ENCODE peak calls at places on chromosomes 12 and 14, in four cellular contexts. M is RWPE1, W is A549, Z is AG04450. N is an unnamed sample.

GRCh38 chr12:79927772-79928474 is 7.0 kb downstream of the PPP1R12A start:
- DNase-seq in M (no peak), W (no peak), Z (no peak), N (no peak)

GRCh38 chr14:99351166-99352007 is 79.4 kb upstream of the BCL11B start:
- DNase-seq in M (no peak), W (peak), Z (no peak), N (no peak)

GRCh38 chr14:104105822-104106470 is 20.4 kb downstream of the ASPG start:
- DNase-seq in M (no peak), W (no peak), Z (no peak), N (no peak)

GRCh38 chr14:61126083-61126962 is 145.3 kb downstream of the SLC38A6 start:
- DNase-seq in M (no peak), W (no peak), Z (no peak), N (no peak)

GRCh38 chr14:103688906-103689902 is 26.0 kb downstream of the XRCC3 start:
- DNase-seq in M (no peak), W (no peak), Z (no peak), N (no peak)

GRCh38 chr12:15155271-15155670 is 65.9 kb downstream of the RERG start:
- DNase-seq in M (peak), W (no peak), Z (no peak), N (no peak)

GRCh38 chr14:31596691-31597090 is 35.5 kb downstream of the NUBPL start:
- DNase-seq in M (no peak), W (no peak), Z (no peak), N (no peak)

GRCh38 chr14:99605299-99605961 is 1.4 kb upstream of the CCDC85C start:
- DNase-seq in M (peak), W (peak), Z (no peak), N (no peak)

GRCh38 chr12:106030210-106031175 is 108.3 kb downstream of the NUAK1 start:
- DNase-seq in M (peak), W (peak), Z (peak), N (peak)

GRCh38 chr14:60956632-60957031 is 24.2 kb downstream of the TRMT5 start:
- DNase-seq in M (no peak), W (no peak), Z (no peak), N (no peak)

GRCh38 chr14:53043107-53043704 is 92.4 kb upstream of the FERMT2 start:
- DNase-seq in M (no peak), W (no peak), Z (peak), N (no peak)

GRCh38 chr12:124603143-124603542 is 35.7 kb upstream of the NCOR2 start:
- DNase-seq in M (no peak), W (no peak), Z (no peak), N (no peak)

DNA sequence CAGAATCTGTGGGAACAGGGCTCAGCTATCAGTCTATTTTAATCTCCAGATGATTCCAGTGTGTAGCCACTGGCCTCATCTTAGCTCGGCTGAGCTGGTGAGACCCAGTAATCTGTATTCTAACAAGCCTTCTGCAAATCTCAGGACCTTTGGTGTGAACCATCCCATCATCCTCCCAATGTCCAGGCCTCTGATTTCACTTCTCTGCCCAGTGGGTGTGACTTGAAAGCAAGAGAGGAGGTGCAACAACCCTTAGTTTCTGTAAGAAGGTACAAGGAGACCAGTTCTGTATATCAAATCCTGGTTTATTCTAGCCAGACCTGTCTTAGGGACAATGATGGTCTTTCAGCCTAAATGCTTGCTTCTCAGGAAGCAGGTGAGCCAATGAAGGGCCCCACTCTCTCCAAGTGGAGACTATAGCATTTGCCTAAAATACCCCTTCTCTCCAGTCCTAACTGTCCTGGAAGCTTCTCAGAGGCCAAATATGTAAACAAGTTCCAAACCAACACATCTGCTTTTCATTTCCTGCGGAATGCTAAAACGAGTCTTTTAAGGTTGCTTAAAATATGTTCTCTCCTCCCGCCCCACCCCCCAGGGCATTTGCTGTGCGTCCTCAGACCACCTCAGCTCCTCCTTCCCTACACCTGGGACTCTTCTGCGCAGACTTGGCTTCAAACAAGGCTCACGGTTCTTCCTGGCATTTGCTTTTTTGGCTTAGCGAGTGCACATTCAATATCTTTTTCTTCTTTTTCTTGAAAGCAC is 78.4 kb upstream of the FUT8 start:
- DNase-seq in M (no peak), W (no peak), Z (peak), N (peak)
- H3K27ac ChIP-seq in M (no peak), W (no peak), Z (peak), N (no peak)

DNA sequence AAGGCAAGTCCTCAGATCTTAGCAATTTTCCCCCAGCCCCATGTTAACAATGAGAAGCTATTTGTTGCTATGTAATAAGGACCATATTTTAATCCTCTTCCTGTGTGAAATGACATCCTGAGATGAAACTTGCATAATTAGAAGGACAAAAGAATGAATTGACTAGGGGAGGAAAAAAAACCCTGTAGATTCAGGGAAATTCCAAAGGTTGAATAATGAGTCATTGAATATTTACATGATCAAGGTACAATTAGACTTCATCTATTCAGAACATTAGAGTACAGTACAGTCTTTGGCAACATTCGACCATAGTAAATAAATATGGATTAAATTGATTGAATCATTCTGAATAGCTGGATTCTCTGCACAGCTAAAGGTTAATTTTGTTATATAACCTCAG is 9.4 kb downstream of the MYBPC1 start:
- DNase-seq in M (no peak), W (no peak), Z (no peak), N (no peak)
- H3K27ac ChIP-seq in M (no peak), W (no peak), Z (no peak), N (no peak)

GRCh38 chr14:89534896-89535615 is 118.0 kb upstream of the FOXN3 start:
- DNase-seq in M (no peak), W (no peak), Z (peak), N (peak)
- H3K27ac ChIP-seq in M (no peak), W (no peak), Z (no peak), N (no peak)

GRCh38 chr12:6205144-6205539 is 4.9 kb downstream of the CD9 start:
- DNase-seq in M (no peak), W (no peak), Z (no peak), N (no peak)

GRCh38 chr12:6206327-6206726 is 6.1 kb downstream of the CD9 start:
- DNase-seq in M (no peak), W (no peak), Z (no peak), N (no peak)

GRCh38 chr12:6204533-6205143 is 4.4 kb downstream of the CD9 start:
- DNase-seq in M (no peak), W (no peak), Z (no peak), N (no peak)

GRCh38 chr12:6207254-6207942 is 7.2 kb downstream of the CD9 start:
- DNase-seq in M (no peak), W (no peak), Z (no peak), N (no peak)

GRCh38 chr12:6205761-6206160 is 5.6 kb downstream of the CD9 start:
- DNase-seq in M (no peak), W (no peak), Z (no peak), N (no peak)
- H3K27ac ChIP-seq in M (peak), W (no peak), Z (no peak), N (no peak)

GRCh38 chr12:102916252-102917025 is 605 bp downstream of the PAH start:
- DNase-seq in M (no peak), W (no peak), Z (no peak), N (no peak)
- H3K27ac ChIP-seq in M (no peak), W (no peak), Z (no peak), N (no peak)

GRCh38 chr12:111121840-111122239 is 201.5 kb upstream of the MYL2 start:
- DNase-seq in M (peak), W (no peak), Z (no peak), N (no peak)

GRCh38 chr12:111124183-111124582 is 203.8 kb upstream of the MYL2 start:
- DNase-seq in M (no peak), W (no peak), Z (no peak), N (no peak)

GRCh38 chr12:111126331-111126730 is 206.0 kb upstream of the MYL2 start:
- DNase-seq in M (no peak), W (peak), Z (no peak), N (no peak)

GRCh38 chr12:111123390-111123789 is 203.0 kb upstream of the MYL2 start:
- DNase-seq in M (no peak), W (no peak), Z (no peak), N (no peak)

DNA sequence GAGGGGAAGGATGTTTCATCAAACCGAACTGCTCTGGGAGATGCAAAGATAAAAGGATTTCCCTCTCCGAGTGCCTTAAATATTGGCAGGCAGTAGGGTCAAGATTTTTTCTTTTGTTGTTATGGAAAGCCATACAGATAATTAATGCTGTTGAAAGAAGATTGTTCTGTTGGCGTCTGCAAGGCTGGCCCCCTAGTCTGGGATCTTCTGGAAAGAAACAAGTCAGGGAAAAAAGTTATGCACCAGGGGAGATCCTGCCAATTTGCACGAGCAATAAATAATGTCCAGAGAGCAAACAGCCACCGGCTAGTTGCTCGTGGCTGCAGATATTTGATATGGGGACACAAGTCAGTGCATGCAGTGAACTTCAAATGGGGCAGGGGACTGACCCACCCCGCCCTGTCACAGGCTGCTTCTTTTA is 202.1 kb upstream of the MYL2 start:
- DNase-seq in M (peak), W (no peak), Z (no peak), N (no peak)
- H3K27ac ChIP-seq in M (peak), W (no peak), Z (no peak), N (no peak)

GRCh38 chr12:103546959-103547358 is 40.1 kb upstream of the STAB2 start:
- DNase-seq in M (no peak), W (no peak), Z (no peak), N (no peak)
- H3K27ac ChIP-seq in M (no peak), W (no peak), Z (no peak), N (no peak)

GRCh38 chr14:20455355-20456300 is 602 bp downstream of the APEX1 start:
- DNase-seq in M (peak), W (no peak), Z (peak), N (peak)

GRCh38 chr14:20461230-20462141 is at the start of gene PIP4P1:
- DNase-seq in M (peak), W (peak), Z (peak), N (peak)

GRCh38 chr14:20456971-20457370 is 1.9 kb downstream of the APEX1 start:
- DNase-seq in M (no peak), W (no peak), Z (no peak), N (no peak)

GRCh38 chr14:20460458-20461229 is 590 bp downstream of the PIP4P1 start:
- DNase-seq in M (peak), W (no peak), Z (no peak), N (no peak)

GRCh38 chr14:20458031-20458789 is 3.0 kb downstream of the PIP4P1 start:
- DNase-seq in M (no peak), W (no peak), Z (no peak), N (no peak)
- H3K27ac ChIP-seq in M (peak), W (no peak), Z (no peak), N (no peak)

N was measured in brain microvascular endothelial cell.